ENCODE peak calls at places on chromosomes 2 and 18, in ten cellular contexts. One of them, this sample, is unnamed.
A peak's percentile ranks its signal among the peaks of the same experiment; 100 is the strongest.

GRCh38 chr2:82796132-82796531 is 1662.9 kb downstream of the SUCLG1 start:
- DNase-seq in GM12892: no peak
- DNase-seq in breast epithelium: no peak
- DNase-seq in transverse colon: no peak
- DNase-seq in HCT116: no peak
- DNase-seq in ovary: no peak
- DNase-seq in NB4: no peak
- DNase-seq in esophagus squamous epithelium: no peak
- DNase-seq in Peyer's patch: no peak
- DNase-seq in uterus: no peak
- DNase-seq in this sample: no peak

GRCh38 chr2:31302940-31303563 is 69.1 kb downstream of the EHD3 start:
- DNase-seq in uterus: no peak
- DNase-seq in Peyer's patch: no peak
- DNase-seq in NB4: no peak
- DNase-seq in transverse colon: no peak
- DNase-seq in HCT116: no peak
- DNase-seq in esophagus squamous epithelium: no peak
- DNase-seq in breast epithelium: peak; percentile 93
- DNase-seq in ovary: no peak
- DNase-seq in GM12892: no peak
- DNase-seq in this sample: no peak

GRCh38 chr2:147364597-147364996 is 480.2 kb upstream of the ACVR2A start:
- DNase-seq in NB4: no peak
- DNase-seq in transverse colon: no peak
- DNase-seq in ovary: no peak
- DNase-seq in GM12892: no peak
- DNase-seq in esophagus squamous epithelium: no peak
- DNase-seq in breast epithelium: no peak
- DNase-seq in Peyer's patch: no peak
- DNase-seq in uterus: no peak
- DNase-seq in HCT116: no peak
- DNase-seq in this sample: no peak

GRCh38 chr2:12701786-12702660 is 14.7 kb upstream of the TRIB2 start:
- DNase-seq in breast epithelium: no peak
- DNase-seq in Peyer's patch: no peak
- DNase-seq in esophagus squamous epithelium: no peak
- DNase-seq in uterus: no peak
- DNase-seq in GM12892: no peak
- DNase-seq in transverse colon: no peak
- DNase-seq in HCT116: no peak
- DNase-seq in NB4: no peak
- DNase-seq in ovary: no peak
- DNase-seq in this sample: no peak

GRCh38 chr2:238203104-238203972 is at the start of gene ILKAP:
- DNase-seq in transverse colon: peak; percentile 91
- DNase-seq in uterus: peak; percentile 86
- DNase-seq in NB4: peak; percentile 90
- DNase-seq in breast epithelium: peak; percentile 83
- DNase-seq in ovary: peak; percentile 91
- DNase-seq in esophagus squamous epithelium: peak; percentile 42
- DNase-seq in HCT116: peak; percentile 22
- DNase-seq in GM12892: peak; percentile 99
- DNase-seq in Peyer's patch: peak; percentile 93
- DNase-seq in this sample: peak; percentile 96

GRCh38 chr2:19614066-19614465 is 255.6 kb upstream of the OSR1 start:
- DNase-seq in ovary: no peak
- DNase-seq in uterus: no peak
- DNase-seq in esophagus squamous epithelium: no peak
- DNase-seq in HCT116: no peak
- DNase-seq in NB4: no peak
- DNase-seq in breast epithelium: no peak
- DNase-seq in Peyer's patch: no peak
- DNase-seq in GM12892: no peak
- DNase-seq in transverse colon: no peak
- DNase-seq in this sample: no peak

GRCh38 chr2:26324903-26325302 is 21.0 kb upstream of the SELENOI start:
- DNase-seq in esophagus squamous epithelium: no peak
- DNase-seq in Peyer's patch: no peak
- DNase-seq in NB4: peak; percentile 69
- DNase-seq in HCT116: no peak
- DNase-seq in breast epithelium: no peak
- DNase-seq in transverse colon: no peak
- DNase-seq in GM12892: no peak
- DNase-seq in uterus: no peak
- DNase-seq in ovary: no peak
- DNase-seq in this sample: no peak

GRCh38 chr18:32688821-32689220 is 84.0 kb downstream of the KLHL14 start:
- DNase-seq in Peyer's patch: no peak
- DNase-seq in ovary: no peak
- DNase-seq in HCT116: no peak
- DNase-seq in transverse colon: no peak
- DNase-seq in GM12892: no peak
- DNase-seq in uterus: no peak
- DNase-seq in esophagus squamous epithelium: no peak
- DNase-seq in NB4: no peak
- DNase-seq in breast epithelium: no peak
- DNase-seq in this sample: no peak

GRCh38 chr2:207898354-207898695 is 127.0 kb downstream of the PLEKHM3 start:
- DNase-seq in transverse colon: no peak
- DNase-seq in NB4: no peak
- DNase-seq in GM12892: no peak
- DNase-seq in breast epithelium: no peak
- DNase-seq in Peyer's patch: no peak
- DNase-seq in esophagus squamous epithelium: no peak
- DNase-seq in HCT116: no peak
- DNase-seq in uterus: no peak
- DNase-seq in ovary: no peak
- DNase-seq in this sample: no peak

GRCh38 chr2:207901401-207901800 is 123.9 kb downstream of the PLEKHM3 start:
- DNase-seq in uterus: no peak
- DNase-seq in breast epithelium: no peak
- DNase-seq in GM12892: no peak
- DNase-seq in NB4: no peak
- DNase-seq in esophagus squamous epithelium: no peak
- DNase-seq in ovary: no peak
- DNase-seq in HCT116: no peak
- DNase-seq in Peyer's patch: no peak
- DNase-seq in transverse colon: no peak
- DNase-seq in this sample: no peak

GRCh38 chr2:207895236-207895860 is 125.6 kb upstream of the FZD5 start:
- DNase-seq in transverse colon: peak; percentile 23
- DNase-seq in ovary: no peak
- DNase-seq in breast epithelium: no peak
- DNase-seq in HCT116: no peak
- DNase-seq in Peyer's patch: no peak
- DNase-seq in esophagus squamous epithelium: no peak
- DNase-seq in GM12892: no peak
- DNase-seq in uterus: no peak
- DNase-seq in NB4: no peak
- DNase-seq in this sample: no peak

GRCh38 chr2:207896525-207897295 is 127.0 kb upstream of the FZD5 start:
- DNase-seq in esophagus squamous epithelium: no peak
- DNase-seq in GM12892: no peak
- DNase-seq in breast epithelium: no peak
- DNase-seq in ovary: no peak
- DNase-seq in Peyer's patch: no peak
- DNase-seq in uterus: no peak
- DNase-seq in NB4: no peak
- DNase-seq in transverse colon: peak; percentile 30
- DNase-seq in HCT116: no peak
- DNase-seq in this sample: no peak

DNA sequence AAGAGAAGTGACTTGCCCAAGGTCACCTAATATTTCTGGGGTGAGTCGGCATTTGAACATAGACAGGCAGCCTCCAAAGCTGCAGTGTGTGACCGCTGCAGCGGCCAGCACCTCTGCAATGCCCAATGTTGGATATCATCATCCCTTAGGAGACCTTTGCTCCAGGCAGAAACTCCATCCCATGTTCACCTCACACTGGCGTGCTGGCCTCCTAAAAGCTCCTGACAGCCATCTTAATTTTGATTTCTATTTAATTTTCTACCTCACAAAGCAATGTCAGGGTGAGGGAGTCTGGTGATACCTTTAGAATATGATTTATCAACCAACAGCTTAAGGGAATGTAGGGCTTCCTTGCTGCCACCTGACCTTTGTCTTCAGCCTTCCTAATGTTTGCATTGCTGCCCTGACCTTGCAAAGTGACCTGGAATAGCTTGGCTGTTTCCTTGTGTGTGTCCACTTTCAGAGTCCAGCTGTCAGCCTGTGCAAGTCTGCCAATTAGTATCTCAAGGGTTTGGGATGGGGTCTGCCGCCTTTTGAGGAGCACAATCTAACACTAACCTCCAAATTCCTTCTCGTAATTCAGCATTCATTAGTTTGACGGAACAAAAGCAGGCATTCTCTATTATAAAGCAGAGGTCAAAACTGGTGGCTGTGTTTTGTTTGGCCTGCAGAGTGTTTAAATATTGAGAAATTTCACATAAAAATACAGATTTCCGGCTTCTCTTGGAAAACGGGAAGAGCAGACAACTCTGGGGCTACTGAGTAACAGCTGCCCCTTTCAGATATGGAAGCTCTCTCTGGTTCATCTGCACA is 127.6 kb downstream of the PLEKHM3 start:
- DNase-seq in esophagus squamous epithelium: no peak
- DNase-seq in ovary: no peak
- DNase-seq in uterus: no peak
- DNase-seq in breast epithelium: no peak
- DNase-seq in GM12892: no peak
- DNase-seq in NB4: no peak
- DNase-seq in Peyer's patch: no peak
- DNase-seq in HCT116: no peak
- DNase-seq in transverse colon: no peak
- DNase-seq in this sample: no peak
- TF ChIP-seq POLR2A in esophagus squamous epithelium: no peak
- TF ChIP-seq POLR2A in ovary: no peak
- TF ChIP-seq POLR2A in uterus: no peak
- TF ChIP-seq POLR2A in breast epithelium: no peak
- TF ChIP-seq POLR2A in GM12892: no peak
- TF ChIP-seq POLR2A in NB4: no peak
- TF ChIP-seq POLR2A in Peyer's patch: no peak
- TF ChIP-seq POLR2A in HCT116: no peak
- TF ChIP-seq POLR2A in transverse colon: no peak
- TF ChIP-seq POLR2A in this sample: no peak

DNA sequence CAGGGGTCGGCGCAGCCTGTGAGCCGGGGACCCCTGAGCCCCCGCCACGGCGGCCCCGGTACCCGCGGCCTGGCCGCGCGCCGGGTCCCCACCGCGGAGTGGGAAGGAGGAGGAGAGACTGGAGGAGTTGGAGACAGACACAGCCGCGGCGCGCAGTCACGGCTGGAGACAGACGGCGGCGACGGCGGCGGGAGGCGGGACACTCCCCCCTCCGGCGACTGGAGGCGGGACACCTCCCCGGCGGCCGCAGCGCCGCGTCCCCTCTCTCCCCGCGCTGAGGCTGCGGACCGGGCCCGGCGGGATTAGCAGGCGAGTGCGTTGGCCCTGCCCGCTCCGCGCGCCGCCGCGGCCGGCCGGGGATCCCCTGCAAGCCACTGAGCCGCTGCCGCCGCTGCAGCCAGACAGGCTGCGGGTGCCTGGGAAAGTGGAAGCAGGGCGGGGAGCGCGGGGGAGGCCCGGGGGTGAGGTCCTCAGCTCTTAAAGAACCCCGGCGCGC is 1.0 kb upstream of the LDLRAD4 start:
- DNase-seq in breast epithelium: no peak
- DNase-seq in uterus: peak; percentile 60
- DNase-seq in esophagus squamous epithelium: no peak
- DNase-seq in GM12892: no peak
- DNase-seq in transverse colon: peak; percentile 70
- DNase-seq in HCT116: no peak
- DNase-seq in Peyer's patch: peak; percentile 84
- DNase-seq in NB4: peak; percentile 43
- DNase-seq in ovary: peak; percentile 43
- DNase-seq in this sample: peak; percentile 58
- TF ChIP-seq POLR2A in breast epithelium: no peak
- TF ChIP-seq POLR2A in uterus: peak; percentile 29
- TF ChIP-seq POLR2A in esophagus squamous epithelium: no peak
- TF ChIP-seq POLR2A in GM12892: no peak
- TF ChIP-seq POLR2A in transverse colon: no peak
- TF ChIP-seq POLR2A in HCT116: no peak
- TF ChIP-seq POLR2A in Peyer's patch: peak; percentile 45
- TF ChIP-seq POLR2A in NB4: no peak
- TF ChIP-seq POLR2A in ovary: no peak
- TF ChIP-seq POLR2A in this sample: no peak

GRCh38 chr2:134369220-134369902 is 115.5 kb downstream of the MGAT5 start:
- DNase-seq in transverse colon: no peak
- DNase-seq in GM12892: no peak
- DNase-seq in uterus: no peak
- DNase-seq in esophagus squamous epithelium: no peak
- DNase-seq in HCT116: no peak
- DNase-seq in ovary: no peak
- DNase-seq in breast epithelium: no peak
- DNase-seq in NB4: no peak
- DNase-seq in Peyer's patch: no peak
- DNase-seq in this sample: no peak
- TF ChIP-seq POLR2A in transverse colon: no peak
- TF ChIP-seq POLR2A in GM12892: no peak
- TF ChIP-seq POLR2A in uterus: no peak
- TF ChIP-seq POLR2A in esophagus squamous epithelium: no peak
- TF ChIP-seq POLR2A in HCT116: no peak
- TF ChIP-seq POLR2A in ovary: no peak
- TF ChIP-seq POLR2A in breast epithelium: no peak
- TF ChIP-seq POLR2A in NB4: no peak
- TF ChIP-seq POLR2A in Peyer's patch: no peak
- TF ChIP-seq POLR2A in this sample: no peak

GRCh38 chr2:62229082-62229620 is 33.2 kb downstream of the B3GNT2 start:
- DNase-seq in Peyer's patch: no peak
- DNase-seq in HCT116: no peak
- DNase-seq in GM12892: no peak
- DNase-seq in ovary: no peak
- DNase-seq in esophagus squamous epithelium: no peak
- DNase-seq in breast epithelium: no peak
- DNase-seq in NB4: peak; percentile 40
- DNase-seq in uterus: no peak
- DNase-seq in transverse colon: no peak
- DNase-seq in this sample: no peak

GRCh38 chr2:62236499-62236898 is 40.6 kb downstream of the B3GNT2 start:
- DNase-seq in transverse colon: no peak
- DNase-seq in ovary: no peak
- DNase-seq in Peyer's patch: no peak
- DNase-seq in NB4: no peak
- DNase-seq in HCT116: no peak
- DNase-seq in esophagus squamous epithelium: no peak
- DNase-seq in uterus: no peak
- DNase-seq in GM12892: no peak
- DNase-seq in breast epithelium: no peak
- DNase-seq in this sample: no peak

GRCh38 chr2:62227386-62228075 is 31.6 kb downstream of the B3GNT2 start:
- DNase-seq in ovary: no peak
- DNase-seq in breast epithelium: no peak
- DNase-seq in Peyer's patch: no peak
- DNase-seq in uterus: no peak
- DNase-seq in HCT116: no peak
- DNase-seq in NB4: no peak
- DNase-seq in GM12892: no peak
- DNase-seq in esophagus squamous epithelium: no peak
- DNase-seq in transverse colon: no peak
- DNase-seq in this sample: no peak

GRCh38 chr2:62234755-62235655 is 39.1 kb downstream of the B3GNT2 start:
- DNase-seq in breast epithelium: no peak
- DNase-seq in GM12892: no peak
- DNase-seq in uterus: no peak
- DNase-seq in NB4: no peak
- DNase-seq in ovary: no peak
- DNase-seq in Peyer's patch: no peak
- DNase-seq in transverse colon: no peak
- DNase-seq in esophagus squamous epithelium: no peak
- DNase-seq in HCT116: no peak
- DNase-seq in this sample: no peak

GRCh38 chr2:62231541-62231940 is 35.6 kb downstream of the B3GNT2 start:
- DNase-seq in GM12892: no peak
- DNase-seq in NB4: no peak
- DNase-seq in ovary: no peak
- DNase-seq in breast epithelium: no peak
- DNase-seq in esophagus squamous epithelium: no peak
- DNase-seq in HCT116: no peak
- DNase-seq in transverse colon: no peak
- DNase-seq in Peyer's patch: no peak
- DNase-seq in uterus: no peak
- DNase-seq in this sample: no peak
- TF ChIP-seq POLR2A in GM12892: no peak
- TF ChIP-seq POLR2A in NB4: no peak
- TF ChIP-seq POLR2A in ovary: no peak
- TF ChIP-seq POLR2A in breast epithelium: no peak
- TF ChIP-seq POLR2A in esophagus squamous epithelium: no peak
- TF ChIP-seq POLR2A in HCT116: no peak
- TF ChIP-seq POLR2A in transverse colon: no peak
- TF ChIP-seq POLR2A in Peyer's patch: no peak
- TF ChIP-seq POLR2A in uterus: no peak
- TF ChIP-seq POLR2A in this sample: no peak